ENCODE peak calls at places on chromosomes 1 and 21, in six cellular contexts. One of them, this sample, is unnamed.

GRCh38 chr1:160090760-160091159 is 7.7 kb downstream of the IGSF8 start:
- DNase-seq in right lobe of liver: no peak
- DNase-seq in progenitor cell of endocrine pancreas: no peak
- DNase-seq in endothelial cell: no peak
- DNase-seq in neural crest cell: no peak
- DNase-seq in heart right ventricle: no peak
- DNase-seq in this sample: no peak

GRCh38 chr1:233427907-233428306 is 100.4 kb downstream of the MAP3K21 start:
- DNase-seq in right lobe of liver: no peak
- DNase-seq in progenitor cell of endocrine pancreas: no peak
- DNase-seq in endothelial cell: no peak
- DNase-seq in neural crest cell: no peak
- DNase-seq in heart right ventricle: no peak
- DNase-seq in this sample: no peak

GRCh38 chr1:52904590-52905375 is 16.8 kb downstream of the ECHDC2 start:
- DNase-seq in right lobe of liver: no peak
- DNase-seq in progenitor cell of endocrine pancreas: no peak
- DNase-seq in endothelial cell: peak
- DNase-seq in neural crest cell: peak
- DNase-seq in heart right ventricle: no peak
- DNase-seq in this sample: peak

GRCh38 chr21:20257052-20257451 is 741.2 kb upstream of the NCAM2 start:
- DNase-seq in right lobe of liver: no peak
- DNase-seq in progenitor cell of endocrine pancreas: no peak
- DNase-seq in endothelial cell: no peak
- DNase-seq in neural crest cell: no peak
- DNase-seq in heart right ventricle: no peak
- DNase-seq in this sample: no peak

GRCh38 chr1:217089239-217090014 is 366.2 kb upstream of the ESRRG start:
- DNase-seq in right lobe of liver: peak
- DNase-seq in progenitor cell of endocrine pancreas: peak
- DNase-seq in endothelial cell: peak
- DNase-seq in neural crest cell: peak
- DNase-seq in heart right ventricle: peak
- DNase-seq in this sample: peak

GRCh38 chr21:31880816-31881215 is 8.0 kb downstream of the HUNK start:
- DNase-seq in right lobe of liver: no peak
- DNase-seq in progenitor cell of endocrine pancreas: no peak
- DNase-seq in endothelial cell: no peak
- DNase-seq in neural crest cell: no peak
- DNase-seq in heart right ventricle: no peak
- DNase-seq in this sample: no peak

GRCh38 chr1:16978589-16979474 is 1.6 kb downstream of the MFAP2 start:
- DNase-seq in right lobe of liver: no peak
- DNase-seq in progenitor cell of endocrine pancreas: no peak
- DNase-seq in endothelial cell: no peak
- DNase-seq in neural crest cell: no peak
- DNase-seq in heart right ventricle: peak
- DNase-seq in this sample: no peak

GRCh38 chr1:110390692-110391232 is at the start of gene SLC16A4:
- DNase-seq in right lobe of liver: no peak
- DNase-seq in progenitor cell of endocrine pancreas: no peak
- DNase-seq in endothelial cell: peak
- DNase-seq in neural crest cell: peak
- DNase-seq in heart right ventricle: peak
- DNase-seq in this sample: peak

GRCh38 chr1:197465528-197466205 is 197.6 kb downstream of the CRB1 start:
- DNase-seq in right lobe of liver: no peak
- DNase-seq in progenitor cell of endocrine pancreas: no peak
- DNase-seq in endothelial cell: no peak
- DNase-seq in neural crest cell: no peak
- DNase-seq in heart right ventricle: no peak
- DNase-seq in this sample: no peak

GRCh38 chr1:107858323-107858722 is 106.7 kb downstream of the VAV3 start:
- DNase-seq in right lobe of liver: no peak
- DNase-seq in progenitor cell of endocrine pancreas: no peak
- DNase-seq in endothelial cell: no peak
- DNase-seq in neural crest cell: no peak
- DNase-seq in heart right ventricle: no peak
- DNase-seq in this sample: no peak

GRCh38 chr1:211236633-211237321 is 22.4 kb upstream of the RCOR3 start:
- DNase-seq in right lobe of liver: no peak
- DNase-seq in progenitor cell of endocrine pancreas: no peak
- DNase-seq in endothelial cell: no peak
- DNase-seq in neural crest cell: no peak
- DNase-seq in heart right ventricle: no peak
- DNase-seq in this sample: no peak

GRCh38 chr1:67753776-67754525 is 69.0 kb downstream of the GADD45A start:
- DNase-seq in right lobe of liver: peak
- DNase-seq in progenitor cell of endocrine pancreas: no peak
- DNase-seq in endothelial cell: no peak
- DNase-seq in neural crest cell: no peak
- DNase-seq in heart right ventricle: no peak
- DNase-seq in this sample: no peak

GRCh38 chr1:184567648-184568047 is 180.8 kb downstream of the C1orf21 start:
- DNase-seq in right lobe of liver: no peak
- DNase-seq in progenitor cell of endocrine pancreas: no peak
- DNase-seq in endothelial cell: no peak
- DNase-seq in neural crest cell: no peak
- DNase-seq in heart right ventricle: no peak
- DNase-seq in this sample: no peak

GRCh38 chr1:53372501-53372951 is 44.7 kb upstream of the LRP8 start:
- DNase-seq in right lobe of liver: peak
- DNase-seq in progenitor cell of endocrine pancreas: no peak
- DNase-seq in endothelial cell: no peak
- DNase-seq in neural crest cell: no peak
- DNase-seq in heart right ventricle: no peak
- DNase-seq in this sample: no peak

GRCh38 chr1:198932351-198932991 is 293.6 kb downstream of the PTPRC start:
- DNase-seq in right lobe of liver: no peak
- DNase-seq in progenitor cell of endocrine pancreas: no peak
- DNase-seq in endothelial cell: no peak
- DNase-seq in neural crest cell: no peak
- DNase-seq in heart right ventricle: no peak
- DNase-seq in this sample: no peak

GRCh38 chr1:174425121-174425520 is 22.6 kb upstream of the GPR52 start:
- DNase-seq in right lobe of liver: no peak
- DNase-seq in progenitor cell of endocrine pancreas: no peak
- DNase-seq in endothelial cell: no peak
- DNase-seq in neural crest cell: no peak
- DNase-seq in heart right ventricle: no peak
- DNase-seq in this sample: no peak

GRCh38 chr1:25469177-25469576 is 38.5 kb downstream of the MACO1 start:
- DNase-seq in right lobe of liver: no peak
- DNase-seq in progenitor cell of endocrine pancreas: no peak
- DNase-seq in endothelial cell: no peak
- DNase-seq in neural crest cell: no peak
- DNase-seq in heart right ventricle: no peak
- DNase-seq in this sample: no peak

GRCh38 chr1:84892657-84893618 is at the start of gene LPAR3:
- DNase-seq in right lobe of liver: no peak
- DNase-seq in progenitor cell of endocrine pancreas: peak
- DNase-seq in endothelial cell: peak
- DNase-seq in neural crest cell: peak
- DNase-seq in heart right ventricle: peak
- DNase-seq in this sample: peak

GRCh38 chr1:167126811-167127210 is 32.9 kb downstream of the STYXL2 start:
- DNase-seq in right lobe of liver: no peak
- DNase-seq in progenitor cell of endocrine pancreas: no peak
- DNase-seq in endothelial cell: no peak
- DNase-seq in neural crest cell: no peak
- DNase-seq in heart right ventricle: no peak
- DNase-seq in this sample: no peak

DNA sequence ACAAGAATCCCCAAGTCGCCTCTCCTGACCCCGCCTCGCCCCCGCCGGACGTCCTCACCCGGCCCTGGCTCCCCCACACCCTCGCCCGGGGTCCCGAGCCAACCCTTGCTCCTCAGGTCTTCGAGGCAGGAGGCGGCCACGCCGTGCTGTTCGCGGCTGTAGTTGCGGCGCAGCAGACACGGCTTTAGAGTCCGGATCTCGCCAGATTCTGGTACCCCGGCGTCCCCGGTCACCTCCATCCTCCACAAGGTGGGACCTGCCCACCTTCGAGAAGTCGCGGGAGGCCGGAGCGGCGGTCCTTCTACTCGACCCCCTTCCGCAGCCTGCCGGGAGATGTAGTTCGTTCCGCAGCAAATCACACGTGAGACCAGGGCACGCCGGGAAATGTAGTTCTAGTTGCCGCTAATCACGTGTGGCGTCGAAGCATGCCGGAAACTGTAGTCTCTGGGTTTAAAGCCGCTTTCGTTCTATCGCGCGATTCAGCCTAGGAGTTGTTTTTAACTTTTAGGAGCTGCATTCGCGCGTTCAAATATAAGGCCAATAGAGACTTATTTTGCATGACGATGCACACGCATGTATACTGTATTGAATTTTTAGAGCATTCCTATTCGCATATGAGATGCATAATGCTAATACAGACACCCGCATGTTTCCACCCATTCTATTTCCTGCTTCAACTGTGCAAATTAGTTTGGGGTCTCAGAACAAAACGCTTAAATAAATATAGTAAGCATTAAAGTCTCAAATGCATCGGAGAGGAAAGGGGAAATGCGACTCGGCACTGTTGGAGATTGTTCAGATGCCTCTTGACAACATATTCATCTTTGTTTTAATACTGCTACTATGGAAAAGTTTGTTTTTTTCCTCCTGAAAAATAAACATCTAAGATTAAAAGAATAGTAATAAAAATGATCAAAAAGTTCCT is at the start of gene DFFA:
- DNase-seq in right lobe of liver: peak
- DNase-seq in progenitor cell of endocrine pancreas: peak
- DNase-seq in endothelial cell: peak
- DNase-seq in neural crest cell: peak
- DNase-seq in heart right ventricle: peak
- DNase-seq in this sample: peak
- TF ChIP-seq CTCF in right lobe of liver: no peak
- TF ChIP-seq CTCF in progenitor cell of endocrine pancreas: no peak
- TF ChIP-seq CTCF in endothelial cell: no peak
- TF ChIP-seq CTCF in neural crest cell: no peak
- TF ChIP-seq CTCF in heart right ventricle: no peak
- TF ChIP-seq CTCF in this sample: no peak

DNA sequence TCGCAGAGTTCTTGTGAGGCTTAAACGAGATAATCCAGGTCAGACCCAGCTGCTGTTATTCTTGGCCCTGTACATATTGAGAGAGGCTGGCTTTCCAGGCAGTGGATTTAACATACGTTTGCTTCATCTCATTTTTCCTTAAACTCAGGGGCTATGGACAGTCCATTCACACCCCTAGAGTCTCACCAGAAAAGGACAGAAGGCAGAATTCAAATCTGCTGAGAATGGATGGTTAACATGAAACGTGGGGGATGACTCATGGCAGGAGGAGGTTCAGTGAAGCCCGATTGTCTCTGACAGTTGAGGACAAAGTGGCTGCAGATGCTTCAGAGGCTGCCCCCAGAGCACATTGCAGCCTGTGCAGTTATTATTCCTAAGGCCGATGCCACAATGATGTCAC is 39.4 kb downstream of the TGFB2 start:
- DNase-seq in right lobe of liver: no peak
- DNase-seq in progenitor cell of endocrine pancreas: no peak
- DNase-seq in endothelial cell: no peak
- DNase-seq in neural crest cell: no peak
- DNase-seq in heart right ventricle: no peak
- DNase-seq in this sample: no peak
- TF ChIP-seq CTCF in right lobe of liver: no peak
- TF ChIP-seq CTCF in progenitor cell of endocrine pancreas: no peak
- TF ChIP-seq CTCF in endothelial cell: no peak
- TF ChIP-seq CTCF in neural crest cell: no peak
- TF ChIP-seq CTCF in heart right ventricle: no peak
- TF ChIP-seq CTCF in this sample: no peak

GRCh38 chr1:183023146-183023600 is at the start of gene LAMC1:
- DNase-seq in right lobe of liver: peak
- DNase-seq in progenitor cell of endocrine pancreas: peak
- DNase-seq in endothelial cell: peak
- DNase-seq in neural crest cell: peak
- DNase-seq in heart right ventricle: peak
- DNase-seq in this sample: peak
- TF ChIP-seq CTCF in right lobe of liver: no peak
- TF ChIP-seq CTCF in progenitor cell of endocrine pancreas: no peak
- TF ChIP-seq CTCF in endothelial cell: peak
- TF ChIP-seq CTCF in neural crest cell: no peak
- TF ChIP-seq CTCF in heart right ventricle: no peak
- TF ChIP-seq CTCF in this sample: no peak

GRCh38 chr1:9196129-9197040 is 38.2 kb upstream of the H6PD start:
- DNase-seq in right lobe of liver: peak
- DNase-seq in progenitor cell of endocrine pancreas: peak
- DNase-seq in endothelial cell: peak
- DNase-seq in neural crest cell: peak
- DNase-seq in heart right ventricle: peak
- DNase-seq in this sample: peak

GRCh38 chr1:9201421-9202239 is 32.9 kb upstream of the H6PD start:
- DNase-seq in right lobe of liver: no peak
- DNase-seq in progenitor cell of endocrine pancreas: no peak
- DNase-seq in endothelial cell: no peak
- DNase-seq in neural crest cell: no peak
- DNase-seq in heart right ventricle: peak
- DNase-seq in this sample: no peak

GRCh38 chr1:9200441-9200840 is 34.1 kb upstream of the H6PD start:
- DNase-seq in right lobe of liver: no peak
- DNase-seq in progenitor cell of endocrine pancreas: no peak
- DNase-seq in endothelial cell: no peak
- DNase-seq in neural crest cell: no peak
- DNase-seq in heart right ventricle: no peak
- DNase-seq in this sample: no peak

GRCh38 chr1:9197186-9198099 is 37.1 kb upstream of the H6PD start:
- DNase-seq in right lobe of liver: no peak
- DNase-seq in progenitor cell of endocrine pancreas: no peak
- DNase-seq in endothelial cell: no peak
- DNase-seq in neural crest cell: no peak
- DNase-seq in heart right ventricle: peak
- DNase-seq in this sample: no peak

DNA sequence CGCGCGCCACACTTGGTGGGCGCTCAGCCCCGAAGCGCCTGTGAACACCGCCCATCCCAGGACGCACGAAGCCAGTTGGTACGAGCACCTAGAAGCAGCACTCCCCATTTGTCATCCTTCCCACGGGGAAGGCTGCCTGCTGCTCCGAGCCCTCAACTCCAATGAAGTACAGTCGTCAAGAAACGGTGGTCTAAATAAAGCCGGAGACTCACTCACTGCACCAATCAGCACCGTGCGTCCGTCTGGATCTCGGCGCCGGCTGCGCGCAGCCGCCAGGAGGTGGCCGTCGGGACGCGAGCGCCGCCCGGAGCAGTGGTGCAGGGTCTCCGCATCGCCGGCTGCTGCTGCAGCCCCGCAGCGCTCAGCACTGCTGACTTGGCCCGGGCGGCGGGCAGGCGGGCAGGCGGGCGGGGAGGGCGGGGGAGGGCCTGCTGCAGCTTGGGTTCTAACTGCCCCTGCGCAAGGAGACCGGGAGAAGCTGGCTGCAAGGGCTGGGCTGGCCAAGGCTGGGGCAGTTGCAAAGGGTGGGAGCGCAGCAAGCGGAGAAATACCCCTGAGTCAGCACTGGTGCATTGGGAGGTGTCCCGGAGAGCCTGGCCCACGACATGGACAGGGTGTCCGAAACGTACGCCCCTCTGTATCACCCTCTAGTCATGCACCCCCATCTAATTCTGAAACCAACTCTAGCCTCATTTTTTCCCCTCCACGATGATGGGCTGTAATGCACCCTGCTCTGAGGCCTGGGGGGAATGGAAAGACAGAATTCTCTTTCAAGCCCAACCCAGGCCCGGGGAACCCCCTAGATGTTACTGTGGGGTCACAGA is 35.8 kb upstream of the H6PD start:
- DNase-seq in right lobe of liver: no peak
- DNase-seq in progenitor cell of endocrine pancreas: peak
- DNase-seq in endothelial cell: peak
- DNase-seq in neural crest cell: peak
- DNase-seq in heart right ventricle: peak
- DNase-seq in this sample: peak
- TF ChIP-seq CTCF in right lobe of liver: no peak
- TF ChIP-seq CTCF in progenitor cell of endocrine pancreas: peak
- TF ChIP-seq CTCF in endothelial cell: no peak
- TF ChIP-seq CTCF in neural crest cell: peak
- TF ChIP-seq CTCF in heart right ventricle: peak
- TF ChIP-seq CTCF in this sample: no peak

This sample was measured in glutamatergic neuron.